ENCODE peak calls at places on chromosomes 12 and 14, in nine cellular contexts. Q, A, V, J, H, K, G, U and C are unnamed samples.
A peak's percentile ranks its signal among the peaks of the same experiment; 100 is the strongest.

GRCh38 chr12:113246478-113247122 is 25.3 kb downstream of the TPCN1 start:
- DNase-seq in Q (no peak), A (no peak), V (peak; percentile 75), J (no peak), H (no peak), K (peak; percentile 86), G (no peak), U (no peak), C (no peak)

GRCh38 chr12:65192963-65193516 is 23.7 kb downstream of the LEMD3 start:
- DNase-seq in Q (no peak), A (no peak), V (no peak), J (no peak), H (no peak), K (no peak), G (no peak), U (no peak), C (no peak)

GRCh38 chr12:22262309-22262708 is 72.2 kb downstream of the ST8SIA1 start:
- DNase-seq in Q (no peak), A (no peak), V (no peak), J (no peak), H (no peak), K (peak; percentile 66), G (no peak), U (no peak), C (no peak)

GRCh38 chr12:124673881-124674617 is 106.6 kb upstream of the NCOR2 start:
- DNase-seq in Q (no peak), A (no peak), V (no peak), J (peak; percentile 84), H (no peak), K (no peak), G (no peak), U (no peak), C (no peak)

GRCh38 chr12:111304642-111305071 is 64.2 kb downstream of the PHETA1 start:
- DNase-seq in Q (peak; percentile 47), A (no peak), V (no peak), J (no peak), H (no peak), K (peak; percentile 94), G (no peak), U (no peak), C (no peak)

GRCh38 chr14:53533384-53533975 is 380.4 kb upstream of the DDHD1 start:
- DNase-seq in Q (peak; percentile 73), A (no peak), V (no peak), J (no peak), H (no peak), K (no peak), G (no peak), U (no peak), C (no peak)

GRCh38 chr14:93115920-93116675 is at the start of gene ITPK1:
- DNase-seq in Q (peak; percentile 80), A (peak; percentile 45), V (peak; percentile 92), J (no peak), H (peak; percentile 57), K (peak; percentile 84), G (peak; percentile 80), U (peak; percentile 54), C (peak; percentile 90)

GRCh38 chr12:132143328-132144071 is 619 bp downstream of the DDX51 start:
- DNase-seq in Q (peak; percentile 33), A (peak; percentile 18), V (peak; percentile 41), J (no peak), H (peak; percentile 26), K (peak; percentile 63), G (no peak), U (no peak), C (no peak)

GRCh38 chr12:50003595-50003994 is 21.7 kb downstream of the RACGAP1 start:
- DNase-seq in Q (no peak), A (no peak), V (no peak), J (no peak), H (no peak), K (no peak), G (no peak), U (no peak), C (no peak)

GRCh38 chr12:82688035-82688501 is 1.4 kb downstream of the TMTC2 start:
- DNase-seq in Q (peak; percentile 41), A (no peak), V (peak; percentile 10), J (no peak), H (no peak), K (no peak), G (no peak), U (no peak), C (no peak)

GRCh38 chr14:69093551-69094421 is 59.1 kb downstream of the DCAF5 start:
- DNase-seq in Q (no peak), A (no peak), V (peak; percentile 11), J (peak; percentile 38), H (no peak), K (peak; percentile 72), G (no peak), U (no peak), C (no peak)

GRCh38 chr12:50101663-50102062 is 2.1 kb upstream of the GPD1 start:
- DNase-seq in Q (no peak), A (no peak), V (peak; percentile 62), J (no peak), H (no peak), K (peak; percentile 83), G (no peak), U (no peak), C (no peak)

GRCh38 chr12:23708185-23708837 is 241.2 kb downstream of the SOX5 start:
- DNase-seq in Q (no peak), A (no peak), V (no peak), J (no peak), H (no peak), K (no peak), G (no peak), U (no peak), C (no peak)

GRCh38 chr12:60977966-60978365 is 1282.2 kb upstream of the USP15 start:
- DNase-seq in Q (no peak), A (no peak), V (no peak), J (no peak), H (no peak), K (peak; percentile 72), G (no peak), U (no peak), C (no peak)
- TF ChIP-seq CTCF in Q (no peak), A (no peak), V (peak; percentile 16), J (no peak), H (no peak), K (peak; percentile 73), G (no peak), U (no peak), C (no peak)

DNA sequence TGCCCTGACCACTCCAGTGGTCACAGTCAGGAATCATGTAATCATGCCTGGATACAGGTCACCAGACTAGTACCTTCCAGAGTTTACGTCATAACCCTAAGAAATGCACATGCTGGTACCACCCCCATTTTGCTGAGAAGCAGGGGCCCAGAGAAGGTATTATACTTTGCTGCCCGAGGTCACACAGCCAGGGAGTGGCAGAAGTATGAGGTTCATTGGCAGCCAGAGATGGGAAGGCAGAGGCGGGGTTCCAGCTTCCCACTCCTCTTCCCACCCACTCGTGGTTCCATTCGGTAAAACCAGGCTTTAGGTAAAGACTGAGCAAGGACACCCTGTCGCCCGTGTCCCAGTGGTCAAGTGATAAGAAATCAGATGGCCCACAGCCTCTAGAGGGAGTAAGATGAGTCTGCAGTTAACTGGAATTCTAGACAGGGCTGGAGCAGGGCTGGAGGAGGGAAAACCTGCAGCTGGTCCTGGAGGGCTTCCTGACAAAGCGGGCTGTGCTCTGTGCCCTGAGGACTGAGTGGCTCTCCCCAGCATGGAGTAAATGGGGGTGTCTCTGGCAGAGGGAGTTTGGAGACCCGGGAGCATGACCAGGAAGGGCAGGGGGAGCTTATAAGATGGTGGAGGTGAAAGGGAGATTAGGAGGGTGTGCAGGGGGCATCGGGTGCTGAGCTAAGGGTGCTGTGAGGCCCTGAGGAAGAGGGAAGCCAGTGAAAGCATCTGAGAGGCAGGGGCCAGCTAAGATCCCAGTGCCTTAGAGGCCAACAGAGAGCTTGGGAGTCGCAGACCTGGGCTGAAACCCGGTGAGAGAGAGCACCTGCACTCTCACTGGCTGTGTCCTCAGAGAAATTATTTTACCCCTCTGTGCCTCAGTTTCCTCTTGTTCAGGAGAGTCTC is 5.7 kb downstream of the FAM222A start:
- DNase-seq in Q (no peak), A (no peak), V (no peak), J (no peak), H (no peak), K (peak; percentile 88), G (no peak), U (no peak), C (no peak)
- TF ChIP-seq CTCF in Q (no peak), A (no peak), V (peak; percentile 32), J (no peak), H (no peak), K (peak; percentile 71), G (no peak), U (peak; percentile 10), C (no peak)

DNA sequence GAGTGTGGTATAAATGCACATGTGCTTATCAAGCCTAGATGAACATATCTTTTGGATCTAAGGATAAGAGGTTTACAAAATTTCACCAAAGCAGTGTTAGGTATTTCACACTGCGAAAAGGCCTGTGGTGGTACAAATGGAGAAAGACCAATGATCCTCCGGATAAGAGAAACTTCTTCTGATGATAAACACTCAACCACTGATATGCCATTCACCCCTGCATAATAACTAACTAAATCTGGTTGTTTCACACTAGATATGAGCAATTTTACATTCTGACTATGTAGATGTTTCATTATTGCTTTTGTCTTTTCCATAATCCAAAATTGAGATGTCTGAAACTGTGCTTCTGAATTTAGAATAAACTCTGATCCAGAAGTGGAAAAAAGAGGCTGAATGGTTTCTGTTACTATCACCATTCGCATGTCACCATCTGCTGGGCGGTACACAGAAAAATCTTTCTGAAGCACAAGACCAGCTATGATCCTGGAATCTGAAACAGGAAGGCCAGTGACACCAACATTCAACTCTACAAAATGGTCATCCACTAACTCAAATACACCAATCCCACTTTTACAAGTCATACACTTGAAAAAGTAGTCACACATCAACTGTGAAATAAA is 1.3 kb downstream of the BBS10 start:
- DNase-seq in Q (peak; percentile 66), A (no peak), V (peak; percentile 68), J (peak; percentile 72), H (peak; percentile 7), K (no peak), G (no peak), U (no peak), C (no peak)
- TF ChIP-seq CTCF in Q (peak; percentile 24), A (no peak), V (peak; percentile 64), J (no peak), H (no peak), K (peak; percentile 39), G (no peak), U (peak; percentile 53), C (peak; percentile 58)

GRCh38 chr14:52328286-52328685 is 14.2 kb downstream of the PTGER2 start:
- DNase-seq in Q (no peak), A (no peak), V (no peak), J (no peak), H (no peak), K (no peak), G (no peak), U (no peak), C (no peak)

GRCh38 chr14:52329678-52330376 is 15.7 kb downstream of the PTGER2 start:
- DNase-seq in Q (peak; percentile 49), A (no peak), V (no peak), J (no peak), H (no peak), K (no peak), G (no peak), U (no peak), C (no peak)

GRCh38 chr14:52333823-52334657 is 19.9 kb downstream of the PTGER2 start:
- DNase-seq in Q (no peak), A (no peak), V (no peak), J (no peak), H (no peak), K (no peak), G (no peak), U (no peak), C (no peak)

GRCh38 chr14:52332269-52332668 is 18.2 kb downstream of the PTGER2 start:
- DNase-seq in Q (no peak), A (no peak), V (no peak), J (no peak), H (no peak), K (no peak), G (no peak), U (no peak), C (no peak)

GRCh38 chr14:52333108-52333507 is 19.0 kb downstream of the PTGER2 start:
- DNase-seq in Q (no peak), A (no peak), V (no peak), J (no peak), H (no peak), K (no peak), G (no peak), U (no peak), C (no peak)
- TF ChIP-seq CTCF in Q (no peak), A (no peak), V (no peak), J (no peak), H (no peak), K (no peak), G (no peak), U (no peak), C (no peak)